ENCODE peak calls at places on chromosomes 12 and 14, in ten cellular contexts. B is MM.1S; Y is NCI-H1105 treated with DMSO at 0.1 percent for 48 hours; N is sciatic nerve; L is KBM-7; U is T-helper 1 cell; F is epithelial cell of esophagus; C is stimulated activated CD4-positive, alpha-beta T cell treated with anti-CD3 and anti-CD28 coated beads, Interleukin-2, amount 100 ng/mL, for 24 hours; G is astrocyte of the spinal cord; H is left colon. X is an unnamed sample.

GRCh38 chr12:86660488-86661171 is 404.4 kb upstream of the MGAT4C start:
- DNase-seq in G (peak), U (no peak), F (peak), L (no peak), H (no peak), N (no peak), C (no peak), B (no peak), Y (no peak), X (no peak)

GRCh38 chr12:127640181-127640886 is 626.6 kb upstream of the TMEM132C start:
- DNase-seq in N (no peak), F (no peak), C (no peak), Y (no peak), H (no peak), L (no peak), U (no peak), B (no peak), G (peak), X (no peak)

GRCh38 chr12:6204533-6205143 is 4.4 kb downstream of the CD9 start:
- DNase-seq in L (peak), F (peak), B (no peak), C (no peak), G (no peak), U (no peak), H (no peak), Y (no peak), N (no peak), X (no peak)

GRCh38 chr12:108638141-108638823 is 4.6 kb upstream of the SELPLG start:
- DNase-seq in B (no peak), Y (no peak), F (no peak), N (peak), C (no peak), L (peak), U (no peak), G (no peak), H (no peak), X (peak)

GRCh38 chr12:64531665-64532334 is 78.5 kb upstream of the RASSF3 start:
- DNase-seq in C (no peak), F (no peak), G (no peak), Y (no peak), H (no peak), B (no peak), L (no peak), U (no peak), N (no peak), X (no peak)

GRCh38 chr14:57212919-57213318 is 55.8 kb downstream of the EXOC5 start:
- DNase-seq in G (no peak), L (no peak), Y (no peak), N (no peak), C (no peak), B (no peak), F (peak), H (no peak), U (no peak), X (no peak)

GRCh38 chr14:101178184-101179072 is 274.9 kb upstream of the RTL1 start:
- DNase-seq in F (no peak), B (no peak), G (no peak), C (no peak), N (no peak), Y (no peak), H (no peak), L (no peak), U (no peak), X (no peak)

GRCh38 chr14:75221797-75222196 is 45.4 kb upstream of the TMED10 start:
- DNase-seq in G (no peak), L (no peak), U (no peak), B (no peak), N (no peak), F (peak), Y (no peak), H (no peak), C (no peak), X (no peak)

GRCh38 chr14:75493580-75494130 is 28.6 kb upstream of the BATF start:
- DNase-seq in H (no peak), F (no peak), G (no peak), U (no peak), L (no peak), C (no peak), B (no peak), N (no peak), Y (no peak), X (no peak)

GRCh38 chr14:32933623-32933942 is 5.1 kb upstream of the NPAS3 start:
- DNase-seq in B (no peak), C (no peak), L (peak), H (no peak), U (no peak), F (no peak), G (peak), N (no peak), Y (no peak), X (no peak)

GRCh38 chr12:26056335-26056734 is 68.5 kb downstream of the BHLHE41 start:
- DNase-seq in H (no peak), F (peak), B (no peak), L (no peak), C (no peak), U (no peak), Y (peak), N (no peak), G (peak), X (no peak)

GRCh38 chr14:67583711-67584644 is 16.1 kb downstream of the PIGH start:
- DNase-seq in C (peak), Y (peak), G (peak), B (peak), U (no peak), F (peak), N (peak), H (peak), L (peak), X (no peak)

GRCh38 chr14:60632777-60633176 is 16.5 kb downstream of the SIX1 start:
- DNase-seq in N (no peak), C (no peak), F (no peak), H (no peak), Y (no peak), B (peak), U (no peak), L (peak), G (no peak), X (no peak)

GRCh38 chr14:52391866-52392600 is 77.9 kb downstream of the PTGER2 start:
- DNase-seq in B (no peak), U (no peak), H (no peak), N (no peak), L (no peak), C (no peak), F (no peak), Y (no peak), G (peak), X (no peak)

GRCh38 chr14:68844210-68844545 is 51.3 kb upstream of the ZFP36L1 start:
- DNase-seq in F (no peak), U (no peak), C (no peak), L (no peak), Y (no peak), H (no peak), B (no peak), G (no peak), N (no peak), X (no peak)

GRCh38 chr14:74475678-74476077 is 17.4 kb downstream of the NPC2 start:
- DNase-seq in H (no peak), C (no peak), N (no peak), Y (no peak), F (peak), L (no peak), G (peak), U (no peak), B (no peak), X (no peak)

GRCh38 chr12:45575417-45575816 is 154.1 kb upstream of the ARID2 start:
- DNase-seq in F (no peak), L (peak), B (no peak), U (no peak), C (no peak), N (no peak), Y (no peak), G (no peak), H (no peak), X (no peak)

GRCh38 chr14:49546766-49547165 is 39.4 kb downstream of the RPS29 start:
- DNase-seq in F (no peak), C (no peak), G (peak), Y (no peak), B (no peak), H (no peak), L (no peak), U (no peak), N (no peak), X (no peak)

GRCh38 chr12:54018608-54018984 is 9.6 kb upstream of the HOXC6 start:
- DNase-seq in N (peak), L (no peak), C (no peak), G (no peak), Y (peak), H (no peak), F (no peak), B (no peak), U (no peak), X (no peak)

GRCh38 chr12:67269632-67270578 is 747 bp downstream of the CAND1 start:
- DNase-seq in B (peak), U (peak), C (peak), N (peak), L (peak), H (peak), Y (peak), F (peak), G (no peak), X (no peak)

GRCh38 chr12:95146767-95147166 is 70.5 kb downstream of the FGD6 start:
- DNase-seq in U (no peak), C (no peak), B (no peak), L (no peak), N (no peak), G (no peak), Y (no peak), F (no peak), H (no peak), X (no peak)

GRCh38 chr14:65482769-65483438 is 70.4 kb downstream of the FUT8 start:
- DNase-seq in U (no peak), N (no peak), B (no peak), F (no peak), G (no peak), H (no peak), Y (no peak), L (no peak), C (no peak), X (no peak)

GRCh38 chr14:104665663-104666522 is 23.5 kb upstream of the INF2 start:
- DNase-seq in F (peak), U (peak), L (no peak), Y (no peak), B (no peak), G (no peak), C (peak), H (peak), N (peak), X (peak)

GRCh38 chr14:91185721-91186120 is 58.8 kb downstream of the GPR68 start:
- DNase-seq in L (no peak), G (no peak), B (no peak), Y (no peak), H (no peak), U (no peak), N (no peak), C (no peak), F (no peak), X (no peak)

GRCh38 chr14:95291859-95292542 is 27.7 kb downstream of the CLMN start:
- DNase-seq in G (peak), F (peak), N (peak), Y (peak), L (no peak), C (peak), U (no peak), B (no peak), H (peak), X (no peak)

GRCh38 chr14:94088516-94088915 is 7.4 kb downstream of the IFI27L1 start:
- DNase-seq in G (no peak), U (no peak), N (no peak), C (no peak), B (no peak), F (peak), Y (no peak), H (no peak), L (no peak), X (no peak)

GRCh38 chr14:95361373-95362179 is 41.9 kb upstream of the CLMN start:
- DNase-seq in N (no peak), B (peak), U (no peak), C (peak), Y (no peak), L (peak), G (no peak), F (peak), H (peak), X (peak)

GRCh38 chr12:14408208-14408607 is 42.7 kb downstream of the ATF7IP start:
- DNase-seq in H (no peak), N (no peak), G (peak), F (no peak), U (no peak), Y (no peak), C (no peak), L (peak), B (peak), X (no peak)

GRCh38 chr12:56634837-56635538 is 4.9 kb upstream of the BAZ2A start:
- DNase-seq in F (peak), L (peak), H (peak), N (peak), C (peak), Y (peak), G (peak), U (peak), B (peak), X (peak)

GRCh38 chr14:92978229-92979021 is 55.5 kb downstream of the CHGA start:
- DNase-seq in N (no peak), C (no peak), H (no peak), Y (no peak), L (no peak), U (no peak), G (no peak), B (no peak), F (no peak), X (no peak)

X was measured in ecto neural progenitor cell.